ENCODE peak calls at places on chromosomes 5 and 9, in ten cellular contexts. A, H, J, I, U, G, R, N, B and P are unnamed samples.

GRCh38 chr9:108270041-108270440 is 585.7 kb downstream of the ACTL7B start:
- DNase-seq in H (no peak), A (no peak), R (no peak), G (no peak), N (no peak), I (peak), B (no peak), J (peak), U (no peak), P (no peak)

GRCh38 chr5:114447084-114447773 is 85.4 kb downstream of the KCNN2 start:
- DNase-seq in A (peak), R (no peak), J (peak), I (no peak), H (no peak), U (no peak), G (no peak), N (no peak), B (no peak), P (no peak)

GRCh38 chr9:34646211-34647083 is at the start of gene GALT:
- DNase-seq in J (peak), H (peak), N (peak), G (peak), I (peak), U (peak), A (peak), B (peak), R (peak), P (peak)

GRCh38 chr9:114460513-114461225 is 44.6 kb downstream of the WHRN start:
- DNase-seq in N (no peak), A (no peak), H (no peak), I (no peak), J (no peak), U (no peak), G (no peak), B (no peak), R (peak), P (no peak)

GRCh38 chr9:135209852-135210251 is 122.4 kb downstream of the OLFM1 start:
- DNase-seq in B (no peak), R (no peak), H (no peak), J (no peak), I (no peak), A (no peak), G (no peak), U (no peak), N (no peak), P (no peak)

GRCh38 chr5:31853398-31854135 is 214.6 kb downstream of the PDZD2 start:
- DNase-seq in I (peak), N (no peak), G (no peak), U (no peak), J (no peak), R (no peak), H (no peak), A (no peak), B (no peak), P (no peak)

GRCh38 chr9:27519466-27520465 is 4.3 kb upstream of the IFNK start:
- DNase-seq in H (no peak), U (no peak), G (no peak), N (no peak), J (no peak), A (no peak), I (peak), B (no peak), R (no peak), P (no peak)

GRCh38 chr5:72835633-72836032 is 19.2 kb downstream of the TNPO1 start:
- DNase-seq in J (no peak), U (no peak), R (no peak), A (no peak), H (no peak), G (no peak), N (no peak), B (no peak), I (no peak), P (no peak)

GRCh38 chr5:59207416-59207815 is 624.5 kb downstream of the RAB3C start:
- DNase-seq in N (no peak), R (no peak), A (no peak), J (no peak), B (no peak), U (no peak), H (no peak), G (no peak), I (no peak), P (no peak)

GRCh38 chr9:91060520-91061343 is 259.1 kb downstream of the SYK start:
- DNase-seq in I (peak), A (no peak), H (no peak), U (no peak), B (no peak), R (no peak), N (no peak), G (no peak), J (peak), P (no peak)

GRCh38 chr5:83244516-83244915 is 167.2 kb downstream of the XRCC4 start:
- DNase-seq in R (no peak), N (no peak), A (no peak), H (no peak), B (no peak), U (no peak), G (no peak), J (no peak), I (peak), P (no peak)

GRCh38 chr9:130936285-130937117 is 2.5 kb downstream of the FIBCD1 start:
- DNase-seq in B (no peak), J (peak), R (peak), U (no peak), N (no peak), A (peak), I (peak), G (no peak), H (no peak), P (no peak)

GRCh38 chr5:146588331-146588730 is 72.3 kb upstream of the GPR151 start:
- DNase-seq in N (no peak), R (no peak), U (no peak), A (no peak), J (no peak), I (peak), B (no peak), H (no peak), G (no peak), P (no peak)

GRCh38 chr5:20572560-20572959 is 584.6 kb upstream of the CDH18 start:
- DNase-seq in U (no peak), R (no peak), A (peak), H (no peak), N (no peak), J (no peak), I (peak), G (no peak), B (no peak), P (no peak)

GRCh38 chr5:114360816-114361723 is 800 bp upstream of the KCNN2 start:
- DNase-seq in N (no peak), U (peak), B (peak), A (peak), J (peak), I (peak), H (peak), G (peak), R (peak), P (no peak)

GRCh38 chr9:136013116-136013515 is 51.9 kb upstream of the UBAC1 start:
- DNase-seq in A (no peak), U (no peak), N (no peak), G (no peak), R (no peak), H (no peak), I (no peak), B (peak), J (no peak), P (no peak)

GRCh38 chr5:38316544-38317224 is 58.3 kb downstream of the EGFLAM start:
- DNase-seq in U (no peak), N (no peak), A (peak), I (no peak), G (no peak), H (no peak), J (no peak), R (no peak), B (peak), P (no peak)

GRCh38 chr5:177124486-177124991 is 9.0 kb upstream of the NSD1 start:
- DNase-seq in N (no peak), G (no peak), B (no peak), A (no peak), U (no peak), J (no peak), H (no peak), I (no peak), R (peak), P (no peak)

GRCh38 chr9:83327323-83327722 is 210.9 kb downstream of the FRMD3 start:
- DNase-seq in B (no peak), I (peak), N (no peak), A (no peak), G (no peak), H (no peak), R (no peak), J (no peak), U (no peak), P (no peak)

GRCh38 chr5:56908942-56909293 is 478 bp upstream of the SETD9 start:
- DNase-seq in G (no peak), H (no peak), R (no peak), J (no peak), B (peak), I (no peak), U (no peak), A (peak), N (no peak), P (no peak)

GRCh38 chr5:127555826-127556225 is 38.4 kb downstream of the PRRC1 start:
- DNase-seq in R (no peak), U (no peak), B (no peak), H (no peak), J (no peak), A (no peak), N (no peak), G (no peak), I (peak), P (no peak)

GRCh38 chr5:172793577-172794488 is 22.8 kb upstream of the DUSP1 start:
- DNase-seq in H (no peak), G (no peak), A (no peak), U (no peak), B (no peak), I (peak), N (no peak), R (no peak), J (peak), P (no peak)

GRCh38 chr5:137264573-137264972 is 234.6 kb downstream of the SPOCK1 start:
- DNase-seq in B (no peak), G (no peak), N (no peak), A (no peak), U (no peak), R (no peak), H (no peak), J (no peak), I (peak), P (no peak)